ENCODE peak calls at places on chromosomes 13 and 19, in six cellular contexts. I is iris pigment epithelial cell; G is stimulated activated CD4-positive, alpha-beta T cell treated with anti-CD3 and anti-CD28 coated beads, Interleukin-12 subunit alpha, Interleukin-12 subunit beta, amount 100 ng/mL, for 4 hours; H is Peyer's patch; Q is upper lobe of left lung; X is epithelial cell of proximal tubule. L is an unnamed sample.

GRCh38 chr19:1315470-1316166 is 29.9 kb downstream of the EFNA2 start:
- DNase-seq in G (peak), I (peak), Q (peak), H (peak), X (no peak), L (peak)

GRCh38 chr13:114130131-114130707 is 2.2 kb downstream of the RASA3 start:
- DNase-seq in I (no peak), X (no peak), H (no peak), G (no peak), Q (no peak), L (no peak)

GRCh38 chr13:37295573-37295972 is 190.1 kb upstream of the CSNK1A1L start:
- DNase-seq in Q (no peak), H (no peak), X (no peak), G (no peak), I (no peak), L (no peak)

GRCh38 chr13:108070925-108071324 is 144.4 kb downstream of the LIG4 start:
- DNase-seq in G (no peak), H (no peak), Q (no peak), I (no peak), X (no peak), L (no peak)

GRCh38 chr19:728011-728410 is 19.3 kb downstream of the PALM start:
- DNase-seq in H (no peak), X (no peak), I (no peak), G (no peak), Q (peak), L (no peak)

GRCh38 chr13:39111145-39111544 is 72.9 kb downstream of the NHLRC3 start:
- DNase-seq in H (no peak), X (no peak), Q (no peak), I (no peak), G (no peak), L (no peak)

GRCh38 chr13:47798906-47799305 is 202.2 kb downstream of the SUCLA2 start:
- DNase-seq in G (no peak), H (no peak), X (no peak), Q (no peak), I (peak), L (no peak)

GRCh38 chr19:46383171-46383815 is 30.1 kb downstream of the CCDC8 start:
- DNase-seq in X (no peak), Q (no peak), H (no peak), G (no peak), I (no peak), L (no peak)

GRCh38 chr13:32408296-32408998 is 19.5 kb downstream of the N4BP2L1 start:
- DNase-seq in I (no peak), Q (no peak), G (no peak), H (no peak), X (no peak), L (no peak)

GRCh38 chr13:26971990-26972888 is 199.4 kb downstream of the USP12 start:
- DNase-seq in G (no peak), I (peak), Q (no peak), H (peak), X (no peak), L (no peak)

GRCh38 chr13:100394005-100394695 is 194.4 kb downstream of the GGACT start:
- DNase-seq in I (peak), Q (no peak), H (no peak), G (no peak), X (no peak), L (no peak)

GRCh38 chr13:102035969-102036368 is 365.9 kb downstream of the FGF14 start:
- DNase-seq in Q (no peak), X (no peak), H (no peak), I (no peak), G (no peak), L (no peak)

GRCh38 chr19:7942981-7943443 is 454 bp downstream of the TIMM44 start:
- DNase-seq in H (no peak), X (no peak), G (no peak), I (no peak), Q (no peak), L (peak)

GRCh38 chr13:98896083-98896867 is 81.6 kb downstream of the DOCK9 start:
- DNase-seq in X (no peak), G (no peak), I (no peak), H (no peak), Q (no peak), L (no peak)

GRCh38 chr13:107865643-107866006 is 349.7 kb downstream of the LIG4 start:
- DNase-seq in I (peak), Q (no peak), X (no peak), G (no peak), H (no peak), L (no peak)

GRCh38 chr13:111337741-111338140 is 17.3 kb downstream of the TEX29 start:
- DNase-seq in X (no peak), H (no peak), I (no peak), Q (no peak), G (no peak), L (no peak)

GRCh38 chr19:51192689-51193088 is 32.2 kb upstream of the CD33 start:
- DNase-seq in X (no peak), I (no peak), H (no peak), Q (no peak), G (no peak), L (no peak)

GRCh38 chr19:17037184-17037583 is 10.6 kb upstream of the CPAMD8 start:
- DNase-seq in G (no peak), Q (no peak), X (no peak), I (no peak), H (no peak), L (no peak)

L was measured in activated naive CD4-positive, alpha-beta T cell treated with anti-CD3 and anti-CD28 coated beads, Interleukin-2, amount 50 U/mL, for 16 hours.